ENCODE peak calls at places on chromosomes 6 and 20, in four cellular contexts. L, Q, N and Z are unnamed samples.

GRCh38 chr20:20666359-20666758 is 46.1 kb downstream of the RALGAPA2 start:
- DNase-seq in L (no peak), N (no peak), Q (peak; percentile 41), Z (no peak)

GRCh38 chr6:90068835-90069478 is 174.7 kb downstream of the GJA10 start:
- DNase-seq in N (no peak), Q (no peak), L (no peak), Z (no peak)

GRCh38 chr6:41966214-41966920 is 24.8 kb upstream of the CCND3 start:
- DNase-seq in L (no peak), Q (no peak), N (no peak), Z (no peak)

GRCh38 chr6:51619042-51619799 is 468.2 kb downstream of the PKHD1 start:
- DNase-seq in Q (no peak), N (no peak), L (peak; percentile 3), Z (no peak)

GRCh38 chr6:16326971-16327776 is 88.8 kb downstream of the GMPR start:
- DNase-seq in N (no peak), Q (no peak), L (no peak), Z (no peak)

GRCh38 chr6:135531954-135532490 is 34.5 kb upstream of the AHI1 start:
- DNase-seq in N (no peak), Q (no peak), L (no peak), Z (no peak)

GRCh38 chr6:157376706-157377230 is 4.2 kb upstream of the ZDHHC14 start:
- DNase-seq in L (no peak), Q (no peak), N (no peak), Z (no peak)

GRCh38 chr20:59170406-59171349 is 7.1 kb downstream of the ZNF831 start:
- DNase-seq in N (no peak), L (no peak), Q (no peak), Z (no peak)

GRCh38 chr6:156946370-156946936 is 169.3 kb downstream of the ARID1B start:
- DNase-seq in N (no peak), L (no peak), Q (no peak), Z (no peak)

GRCh38 chr6:79168695-79168980 is 65.8 kb downstream of the HMGN3 start:
- DNase-seq in N (no peak), Q (no peak), L (no peak), Z (no peak)

GRCh38 chr6:99348823-99349619 is 453 bp downstream of the FAXC start:
- DNase-seq in N (no peak), Q (no peak), L (no peak), Z (peak; percentile 47)

GRCh38 chr20:31677553-31678260 is 40.0 kb downstream of the COX4I2 start:
- DNase-seq in L (no peak), Q (no peak), N (no peak), Z (no peak)

GRCh38 chr6:125421853-125422252 is 120.1 kb upstream of the HDDC2 start:
- DNase-seq in L (peak; percentile 68), Q (no peak), N (peak; percentile 66), Z (no peak)

GRCh38 chr6:149170564-149171452 is 146.7 kb upstream of the TAB2 start:
- DNase-seq in Q (no peak), L (no peak), N (peak; percentile 34), Z (no peak)

GRCh38 chr6:11432713-11433450 is 104.7 kb upstream of the TMEM170B start:
- DNase-seq in N (no peak), Q (no peak), L (no peak), Z (no peak)

GRCh38 chr6:6656287-6656686 is 67.8 kb downstream of the LY86 start:
- DNase-seq in Q (no peak), N (no peak), L (no peak), Z (no peak)

GRCh38 chr6:128327890-128328289 is 192.5 kb downstream of the PTPRK start:
- DNase-seq in Q (no peak), L (peak; percentile 52), N (no peak), Z (no peak)
- TF ChIP-seq CTCF in Q (peak; percentile 1), L (peak; percentile 55), N (no peak), Z (no peak)

GRCh38 chr6:126527016-126527606 is 187.2 kb downstream of the CENPW start:
- DNase-seq in L (peak; percentile 77), Q (no peak), N (no peak), Z (no peak)

GRCh38 chr6:126531840-126532239 is 191.9 kb downstream of the CENPW start:
- DNase-seq in L (no peak), N (no peak), Q (no peak), Z (no peak)

GRCh38 chr6:126531273-126531672 is 191.4 kb downstream of the CENPW start:
- DNase-seq in Q (no peak), N (no peak), L (no peak), Z (no peak)

GRCh38 chr6:126530777-126531176 is 190.9 kb downstream of the CENPW start:
- DNase-seq in Q (no peak), L (no peak), N (no peak), Z (no peak)

DNA sequence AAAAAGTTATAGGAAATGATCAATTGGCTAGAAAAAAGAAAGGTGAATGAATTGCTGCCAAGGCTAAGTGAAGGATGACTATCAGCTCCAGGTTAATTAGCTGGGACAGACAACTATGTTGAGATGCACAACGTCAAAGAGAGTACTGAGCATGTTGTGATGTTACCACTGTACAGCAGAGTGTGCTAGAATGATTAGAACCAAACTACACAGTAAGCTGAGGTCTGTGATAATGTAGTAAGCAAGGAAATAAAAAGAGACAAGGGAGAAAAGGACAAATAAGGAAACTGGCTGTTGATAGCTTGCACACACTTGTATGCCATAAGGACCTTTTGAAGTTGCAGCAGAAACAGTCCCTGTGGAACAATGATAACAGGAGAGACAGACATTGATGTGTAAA is 189.7 kb downstream of the CENPW start:
- DNase-seq in Q (no peak), N (no peak), L (no peak), Z (no peak)
- TF ChIP-seq CTCF in Q (no peak), N (no peak), L (no peak), Z (no peak)

GRCh38 chr20:48637461-48637860 is 190.3 kb downstream of the PREX1 start:
- DNase-seq in N (no peak), L (no peak), Q (no peak), Z (no peak)

GRCh38 chr20:48636301-48636700 is 191.5 kb downstream of the PREX1 start:
- DNase-seq in N (no peak), L (no peak), Q (no peak), Z (no peak)

GRCh38 chr20:48635361-48635760 is 192.4 kb downstream of the PREX1 start:
- DNase-seq in Q (no peak), N (no peak), L (no peak), Z (no peak)

GRCh38 chr20:48634641-48635040 is 193.2 kb downstream of the PREX1 start:
- DNase-seq in L (no peak), N (no peak), Q (no peak), Z (no peak)

DNA sequence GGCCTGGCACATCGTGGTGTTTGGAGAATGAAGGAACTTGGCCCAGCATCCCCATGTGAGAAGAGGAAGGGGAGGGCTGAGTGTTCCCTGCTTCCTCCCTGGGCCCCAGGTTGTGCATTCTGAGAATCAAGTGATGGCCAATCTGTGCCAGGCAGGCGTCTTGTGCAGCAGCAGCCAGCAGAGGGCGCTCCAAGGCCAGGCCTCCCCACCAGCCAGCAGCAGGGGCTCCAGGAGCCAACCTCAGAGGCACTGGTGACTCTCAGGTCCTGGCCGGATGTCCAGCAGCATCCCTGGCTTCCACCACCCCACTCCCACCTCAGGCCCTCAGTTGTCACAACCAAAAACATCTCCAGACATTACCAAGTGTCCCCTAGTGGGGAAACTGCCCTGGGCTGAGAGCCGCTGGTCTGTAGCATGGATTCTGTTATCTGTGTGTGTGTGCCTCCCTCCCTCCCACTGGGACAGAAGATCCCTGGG is 192.0 kb downstream of the PREX1 start:
- DNase-seq in Q (no peak), N (no peak), L (peak; percentile 83), Z (peak; percentile 72)
- TF ChIP-seq CTCF in Q (peak; percentile 61), N (peak; percentile 64), L (peak; percentile 92), Z (peak; percentile 72)

GRCh38 chr20:21684671-21685070 is 20.8 kb upstream of the PAX1 start:
- DNase-seq in Q (no peak), N (no peak), L (no peak), Z (no peak)
- TF ChIP-seq CTCF in Q (no peak), N (no peak), L (peak; percentile 43), Z (no peak)

DNA sequence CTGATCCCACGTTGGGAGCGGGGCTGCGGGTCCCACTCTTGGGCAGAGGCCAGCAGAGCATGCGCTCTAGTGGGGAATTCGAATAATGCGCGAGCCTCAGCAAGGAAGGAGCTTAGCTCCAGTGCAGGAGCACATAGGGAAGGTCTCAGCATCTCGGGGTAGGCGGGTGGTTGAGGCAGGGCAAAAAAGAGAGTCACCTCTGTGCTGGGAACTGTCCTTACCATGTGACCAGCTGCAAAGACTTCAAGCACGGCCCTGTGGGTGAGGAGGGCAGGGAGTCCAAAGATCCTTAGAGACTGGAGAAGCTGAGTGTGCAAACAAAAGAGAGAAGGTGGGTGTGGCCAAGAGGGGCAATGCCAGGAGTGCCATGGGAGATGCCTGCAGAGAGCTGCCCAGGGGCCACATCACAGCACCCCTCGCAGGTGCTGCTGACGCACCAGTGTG is 79.2 kb upstream of the CD93 start:
- DNase-seq in Q (no peak), L (peak; percentile 48), N (no peak), Z (peak; percentile 42)
- TF ChIP-seq CTCF in Q (no peak), L (peak; percentile 27), N (no peak), Z (no peak)

DNA sequence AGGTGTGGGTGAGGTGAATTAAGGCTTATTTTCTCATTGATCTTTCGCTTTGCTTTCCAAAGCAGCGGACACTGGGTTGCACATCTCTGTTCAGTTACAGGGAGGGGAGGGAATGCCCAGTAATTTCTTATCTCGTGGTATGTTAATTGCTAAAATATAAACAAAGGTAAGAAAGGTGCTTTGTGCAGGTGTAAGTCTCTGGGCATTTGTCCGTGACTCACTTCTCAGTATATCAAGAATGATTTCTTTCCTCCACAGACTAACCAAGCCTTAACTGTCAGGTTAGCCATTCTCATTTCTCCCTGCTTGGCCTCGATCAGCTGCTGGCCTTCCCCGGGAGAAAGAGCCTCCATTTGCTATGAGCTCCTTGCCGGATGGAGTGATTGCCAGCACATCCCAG is 862.1 kb downstream of the KIF16B start:
- DNase-seq in N (no peak), L (no peak), Q (no peak), Z (no peak)
- TF ChIP-seq CTCF in N (no peak), L (no peak), Q (no peak), Z (no peak)

DNA sequence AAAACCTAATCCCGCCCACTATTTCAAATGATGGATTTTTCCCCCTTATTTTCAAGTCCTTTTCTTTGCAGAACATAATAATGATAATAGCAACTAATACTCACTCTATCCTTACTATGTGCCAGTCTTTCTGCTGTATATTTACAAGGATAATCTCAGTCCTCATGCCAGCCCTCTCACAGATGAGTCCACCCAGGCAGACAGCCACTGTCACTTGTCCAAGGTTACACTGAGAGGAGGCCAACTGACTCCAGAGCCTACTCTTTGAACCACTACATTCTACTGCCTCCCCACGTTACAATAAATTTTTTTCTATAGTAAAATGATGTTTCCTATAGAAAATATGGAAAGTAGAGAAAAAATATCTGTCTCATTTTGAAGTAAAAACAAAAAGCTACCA is 30.9 kb downstream of the ELOVL5 start:
- DNase-seq in N (no peak), Q (no peak), L (no peak), Z (no peak)
- TF ChIP-seq CTCF in N (no peak), Q (no peak), L (no peak), Z (no peak)

GRCh38 chr6:217048-217659 is 75.1 kb upstream of the DUSP22 start:
- DNase-seq in L (peak; percentile 54), N (no peak), Q (no peak), Z (no peak)
- TF ChIP-seq CTCF in L (peak; percentile 68), N (peak; percentile 30), Q (no peak), Z (peak; percentile 53)